ENCODE peak calls at places on chromosomes 6 and 20, in nine cellular contexts. V, Z, F, E, D, M, T, G and K are unnamed samples.

GRCh38 chr20:54172856-54173652 is 732 bp downstream of the CYP24A1 start:
- DNase-seq in M (no peak), F (peak), T (no peak), D (no peak), V (no peak), E (no peak), G (peak), Z (no peak), K (no peak)

GRCh38 chr6:39700362-39700761 is 24.8 kb downstream of the KIF6 start:
- DNase-seq in E (no peak), Z (no peak), M (no peak), G (no peak), V (no peak), D (no peak), T (no peak), F (no peak), K (no peak)

GRCh38 chr6:164612731-164613130 is 696.7 kb downstream of the C6orf118 start:
- DNase-seq in V (no peak), Z (no peak), M (no peak), T (no peak), E (no peak), G (peak), D (no peak), F (no peak), K (no peak)

GRCh38 chr6:109303647-109304283 is 78.5 kb downstream of the CD164 start:
- DNase-seq in Z (no peak), E (no peak), M (no peak), F (no peak), T (no peak), V (no peak), G (no peak), D (no peak), K (peak)

GRCh38 chr20:24949756-24950127 is 673 bp downstream of the CST7 start:
- DNase-seq in D (no peak), V (no peak), Z (no peak), T (no peak), E (no peak), F (peak), M (no peak), G (no peak), K (peak)

GRCh38 chr6:132675749-132676148 is 16.8 kb upstream of the TAAR1 start:
- DNase-seq in Z (no peak), M (no peak), E (no peak), T (no peak), F (no peak), G (no peak), V (no peak), D (no peak), K (no peak)

GRCh38 chr20:58372836-58373235 is 16.2 kb upstream of the VAPB start:
- DNase-seq in E (no peak), F (peak), M (no peak), D (no peak), V (no peak), Z (no peak), T (no peak), G (no peak), K (no peak)

GRCh38 chr20:33127422-33128097 is 40.4 kb upstream of the BPIFA2 start:
- DNase-seq in V (no peak), M (no peak), Z (no peak), T (no peak), E (no peak), G (no peak), D (no peak), F (no peak), K (no peak)

GRCh38 chr6:722077-722524 is 29.2 kb upstream of the EXOC2 start:
- DNase-seq in M (no peak), E (peak), D (peak), T (peak), G (peak), F (peak), V (peak), Z (peak), K (peak)

GRCh38 chr20:19945732-19946670 is 71.2 kb upstream of the NAA20 start:
- DNase-seq in E (no peak), Z (no peak), G (no peak), F (no peak), V (peak), T (no peak), D (no peak), M (no peak), K (peak)

GRCh38 chr6:98579089-98579488 is 255.3 kb upstream of the POU3F2 start:
- DNase-seq in F (no peak), T (no peak), V (no peak), G (no peak), E (no peak), M (no peak), Z (no peak), D (no peak), K (no peak)

GRCh38 chr6:98574991-98575390 is 259.4 kb upstream of the POU3F2 start:
- DNase-seq in E (no peak), G (peak), M (no peak), T (no peak), D (no peak), Z (no peak), V (peak), F (no peak), K (no peak)

GRCh38 chr6:98579941-98580340 is 254.4 kb upstream of the POU3F2 start:
- DNase-seq in Z (no peak), F (no peak), G (no peak), E (no peak), T (no peak), M (no peak), D (no peak), V (no peak), K (no peak)

GRCh38 chr6:98572579-98572978 is 261.8 kb upstream of the POU3F2 start:
- DNase-seq in Z (no peak), G (no peak), M (no peak), V (no peak), F (no peak), E (no peak), D (no peak), T (no peak), K (no peak)

GRCh38 chr6:98576811-98577210 is 257.6 kb upstream of the POU3F2 start:
- DNase-seq in E (no peak), Z (no peak), V (no peak), G (no peak), D (no peak), T (no peak), M (no peak), F (no peak), K (no peak)
- TF ChIP-seq EP300 in E (no peak), Z (no peak), V (no peak), G (no peak), D (no peak), T (no peak), M (no peak), F (no peak), K (no peak)

GRCh38 chr6:72212686-72213085 is 326.3 kb downstream of the RIMS1 start:
- DNase-seq in M (no peak), E (no peak), V (no peak), D (no peak), Z (no peak), F (no peak), G (no peak), T (no peak), K (no peak)

GRCh38 chr6:72219536-72219935 is 333.2 kb downstream of the RIMS1 start:
- DNase-seq in E (no peak), D (no peak), F (no peak), M (no peak), V (no peak), Z (no peak), T (no peak), G (no peak), K (no peak)

GRCh38 chr6:72216222-72217106 is 330.1 kb downstream of the RIMS1 start:
- DNase-seq in Z (no peak), D (no peak), E (no peak), G (peak), T (no peak), M (no peak), V (no peak), F (no peak), K (peak)

GRCh38 chr6:72217626-72218025 is 331.3 kb downstream of the RIMS1 start:
- DNase-seq in M (no peak), V (no peak), G (no peak), T (no peak), F (no peak), Z (no peak), E (no peak), D (no peak), K (no peak)

DNA sequence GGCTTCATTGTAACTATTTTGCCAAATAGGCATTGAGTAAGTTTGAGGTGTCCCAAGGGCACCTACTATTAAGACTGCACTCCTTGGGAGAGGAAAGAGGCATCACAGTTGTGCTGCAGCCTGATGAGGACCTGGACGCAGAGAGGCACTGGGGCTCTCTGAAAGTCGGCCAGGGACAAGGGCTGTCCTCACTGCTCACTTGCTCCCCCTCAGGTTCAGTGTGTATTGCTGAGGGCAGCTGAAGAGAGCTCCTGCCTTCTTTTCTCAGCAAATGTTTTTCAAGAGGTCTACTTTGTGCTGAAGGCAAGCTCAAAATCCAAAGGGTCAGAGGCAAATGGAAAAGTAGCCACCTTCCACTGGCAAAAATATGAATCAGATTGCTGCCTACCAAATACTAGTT is 331.8 kb downstream of the RIMS1 start:
- DNase-seq in G (peak), T (no peak), F (peak), Z (no peak), D (peak), M (no peak), V (no peak), E (peak), K (peak)
- TF ChIP-seq EP300 in G (no peak), T (no peak), F (no peak), Z (no peak), D (no peak), M (no peak), V (no peak), E (no peak), K (no peak)

DNA sequence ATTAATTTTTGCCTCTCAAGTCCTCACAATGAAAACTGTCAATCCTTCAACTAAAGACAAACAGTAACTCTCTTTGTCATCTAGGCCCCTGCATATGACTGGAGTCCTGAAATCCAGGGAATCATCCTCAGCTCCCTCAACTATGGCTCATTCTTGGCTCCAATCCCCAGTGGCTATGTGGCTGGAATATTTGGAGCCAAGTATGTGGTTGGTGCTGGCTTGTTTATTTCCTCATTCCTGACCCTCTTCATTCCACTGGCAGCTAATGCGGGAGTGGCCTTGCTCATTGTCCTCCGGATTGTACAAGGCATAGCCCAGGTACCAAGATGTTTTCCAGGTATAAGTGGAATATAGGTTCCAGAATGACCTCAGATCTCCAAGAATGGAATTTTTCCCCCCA is 15.4 kb downstream of the SLC17A4 start:
- DNase-seq in F (no peak), D (peak), G (no peak), M (no peak), Z (no peak), T (no peak), E (no peak), V (no peak), K (no peak)
- TF ChIP-seq EP300 in F (no peak), D (no peak), G (no peak), M (no peak), Z (no peak), T (no peak), E (no peak), V (no peak), K (no peak)

GRCh38 chr6:70593118-70593486 is 26.4 kb downstream of the SDHAF4 start:
- DNase-seq in E (no peak), V (no peak), D (no peak), M (no peak), Z (no peak), F (no peak), G (no peak), T (no peak), K (no peak)
- TF ChIP-seq EP300 in E (no peak), V (no peak), D (no peak), M (no peak), Z (no peak), F (no peak), G (no peak), T (no peak), K (no peak)

DNA sequence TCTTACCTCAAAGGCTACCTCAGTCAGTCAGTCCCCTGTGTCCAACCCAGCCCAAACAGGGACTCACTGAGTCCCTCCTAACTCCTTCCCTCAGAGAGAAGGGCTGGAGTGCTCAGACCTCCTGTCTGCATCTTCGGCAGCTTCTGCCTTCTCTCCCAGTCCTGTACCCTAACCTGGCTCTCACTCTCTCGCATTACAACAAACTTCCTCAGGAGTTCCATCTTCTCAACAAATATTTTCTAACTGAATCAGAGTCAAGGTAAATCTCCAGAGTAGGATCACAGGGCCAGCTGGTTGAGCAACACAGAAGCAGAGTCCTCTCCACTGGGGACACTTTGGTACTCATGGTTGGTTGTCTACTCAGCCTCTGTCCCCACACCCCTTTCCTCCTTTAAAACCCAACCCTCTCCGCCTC is 92.3 kb downstream of the MRPL14 start:
- DNase-seq in F (no peak), E (no peak), D (no peak), V (no peak), M (no peak), G (no peak), Z (no peak), T (no peak), K (no peak)
- TF ChIP-seq EP300 in F (no peak), E (no peak), D (no peak), V (no peak), M (no peak), G (no peak), Z (no peak), T (no peak), K (no peak)

GRCh38 chr6:137015943-137016342 is 28.8 kb downstream of the IL20RA start:
- DNase-seq in M (no peak), F (no peak), E (no peak), Z (no peak), T (no peak), G (no peak), V (no peak), D (no peak), K (no peak)

GRCh38 chr6:137016366-137016765 is 28.4 kb downstream of the IL20RA start:
- DNase-seq in M (no peak), E (no peak), D (no peak), Z (no peak), G (no peak), V (no peak), T (no peak), F (no peak), K (no peak)

GRCh38 chr6:137011406-137011805 is 33.4 kb downstream of the IL20RA start:
- DNase-seq in M (no peak), T (no peak), Z (no peak), G (no peak), D (no peak), E (no peak), V (no peak), F (no peak), K (no peak)

GRCh38 chr6:137013031-137013430 is 31.7 kb downstream of the IL20RA start:
- DNase-seq in M (no peak), V (no peak), T (no peak), D (no peak), E (no peak), Z (no peak), F (no peak), G (no peak), K (no peak)

DNA sequence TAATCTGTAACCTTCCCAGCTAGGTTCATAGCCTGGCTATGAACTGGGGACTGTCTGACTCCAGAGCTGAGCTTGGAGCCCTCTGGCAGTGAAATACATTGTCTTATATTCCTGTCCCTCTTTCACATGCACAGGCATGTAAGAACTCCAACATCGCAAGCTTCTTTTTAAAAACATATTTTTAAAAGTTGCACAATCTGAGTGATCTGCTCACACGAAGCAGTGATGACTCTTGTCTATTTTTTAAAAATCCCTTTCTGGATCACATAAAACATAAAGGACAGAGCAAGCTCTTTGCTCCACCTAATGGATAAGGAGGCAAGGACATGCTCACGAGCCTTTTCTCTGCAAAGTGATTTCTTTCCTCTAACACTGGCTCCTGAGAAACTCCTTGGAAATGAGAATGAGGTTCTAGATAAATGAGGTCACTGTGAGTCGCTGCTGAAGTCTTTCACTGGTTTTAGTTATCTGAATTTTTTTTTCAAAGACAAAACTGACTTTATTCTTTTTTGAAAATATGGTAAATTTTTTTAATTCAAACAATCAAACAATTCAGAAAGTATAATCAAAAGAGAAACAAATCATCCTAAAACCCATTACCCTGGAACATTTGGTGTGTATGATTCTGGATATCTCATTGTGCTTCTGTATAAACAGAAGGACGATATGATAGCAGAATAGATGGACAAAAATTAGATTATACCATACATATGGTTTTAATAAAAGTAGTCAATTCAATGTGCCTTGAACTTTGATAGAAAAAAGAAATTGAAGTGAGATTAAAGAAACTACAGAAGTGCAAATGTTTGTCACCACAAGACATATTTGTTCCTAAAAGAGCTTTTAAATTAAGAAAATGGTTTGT is 30.8 kb downstream of the IL20RA start:
- DNase-seq in M (no peak), G (peak), D (no peak), T (no peak), E (peak), F (no peak), Z (no peak), V (no peak), K (no peak)
- TF ChIP-seq EP300 in M (no peak), G (peak), D (no peak), T (no peak), E (no peak), F (no peak), Z (peak), V (no peak), K (no peak)

GRCh38 chr6:127520061-127520460 is 926 bp upstream of the MTCL3 start:
- DNase-seq in D (no peak), Z (no peak), F (no peak), E (no peak), T (no peak), M (no peak), V (no peak), G (no peak), K (no peak)
- TF ChIP-seq EP300 in D (no peak), Z (no peak), F (no peak), E (no peak), T (no peak), M (no peak), V (no peak), G (no peak), K (no peak)

GRCh38 chr6:130593200-130593599 is 227.4 kb downstream of the TMEM200A start:
- DNase-seq in E (no peak), Z (no peak), G (no peak), D (no peak), F (no peak), V (no peak), T (no peak), M (peak), K (no peak)
- TF ChIP-seq EP300 in E (no peak), Z (no peak), G (no peak), D (no peak), F (no peak), V (no peak), T (no peak), M (no peak), K (no peak)